ENCODE peak calls at places on chromosomes 1 and 21, in five cellular contexts. W is NCI-H774; X is GM06990; R is activated CD4-positive, alpha-beta T cell treated with anti-CD3 and anti-CD28 coated beads for 24 hours; F is AG04450. A is an unnamed sample.

GRCh38 chr1:205127646-205128045 is 5.9 kb upstream of the RBBP5 start:
- DNase-seq in F (no peak), X (no peak), R (no peak), W (no peak), A (no peak)

GRCh38 chr1:107536266-107536665 is 395.4 kb downstream of the NTNG1 start:
- DNase-seq in W (no peak), R (no peak), X (no peak), F (no peak), A (no peak)

GRCh38 chr1:204858381-204858821 is 12.3 kb upstream of the NFASC start:
- DNase-seq in X (no peak), R (no peak), W (no peak), F (no peak), A (no peak)

GRCh38 chr1:164617607-164618564 is 58.9 kb downstream of the PBX1 start:
- DNase-seq in X (no peak), R (no peak), W (no peak), F (no peak), A (no peak)

GRCh38 chr1:18155881-18156385 is 48.3 kb downstream of the IGSF21 start:
- DNase-seq in R (no peak), X (no peak), W (peak), F (no peak), A (peak)

GRCh38 chr1:216818284-216818683 is 95.1 kb upstream of the ESRRG start:
- DNase-seq in F (no peak), W (no peak), R (no peak), X (no peak), A (no peak)

GRCh38 chr1:26574690-26575349 is 45.3 kb downstream of the RPS6KA1 start:
- DNase-seq in X (no peak), W (no peak), R (no peak), F (no peak), A (no peak)

GRCh38 chr1:44848456-44849181 is 5.6 kb upstream of the PTCH2 start:
- DNase-seq in W (no peak), X (no peak), R (no peak), F (no peak), A (no peak)

GRCh38 chr1:111399792-111400610 is 27.5 kb downstream of the OVGP1 start:
- DNase-seq in X (no peak), F (no peak), R (peak), W (peak), A (no peak)

GRCh38 chr1:25583519-25584370 is 32.8 kb upstream of the MAN1C1 start:
- DNase-seq in X (no peak), W (no peak), R (no peak), F (no peak), A (no peak)

GRCh38 chr1:234231061-234231892 is 142.0 kb upstream of the COA6 start:
- DNase-seq in F (no peak), X (no peak), W (no peak), R (no peak), A (no peak)

GRCh38 chr1:10082785-10083479 is 50.2 kb downstream of the UBE4B start:
- DNase-seq in W (no peak), R (no peak), F (no peak), X (no peak), A (no peak)

GRCh38 chr1:37308571-37308960 is 165.8 kb upstream of the ZC3H12A start:
- DNase-seq in W (no peak), R (no peak), F (no peak), X (no peak), A (no peak)

GRCh38 chr1:234709473-234710279 is 99.7 kb upstream of the IRF2BP2 start:
- DNase-seq in X (no peak), W (peak), R (no peak), F (no peak), A (no peak)

GRCh38 chr1:168360151-168360550 is 79.5 kb downstream of the TBX19 start:
- DNase-seq in W (no peak), R (no peak), F (no peak), X (no peak), A (no peak)

GRCh38 chr1:242605521-242605920 is 81.0 kb upstream of the PLD5 start:
- DNase-seq in X (no peak), R (no peak), W (no peak), F (no peak), A (no peak)

GRCh38 chr1:59214764-59215208 is 82.1 kb upstream of the FGGY start:
- DNase-seq in W (peak), F (peak), R (no peak), X (no peak), A (no peak)

GRCh38 chr21:32336711-32337110 is 38.1 kb downstream of the MRAP start:
- DNase-seq in R (no peak), F (no peak), X (no peak), W (no peak), A (no peak)

GRCh38 chr1:227886503-227886961 is 61.2 kb downstream of the WNT9A start:
- DNase-seq in F (no peak), R (no peak), W (no peak), X (no peak), A (no peak)

GRCh38 chr1:184035719-184036516 is 1.6 kb downstream of the COLGALT2 start:
- DNase-seq in X (no peak), R (no peak), F (no peak), W (no peak), A (no peak)

GRCh38 chr21:32173106-32173755 is 105.6 kb downstream of the MIS18A start:
- DNase-seq in F (no peak), R (no peak), X (no peak), W (no peak), A (no peak)

GRCh38 chr1:110672001-110672752 is 2.6 kb downstream of the KCNA3 start:
- DNase-seq in W (no peak), F (no peak), R (peak), X (peak), A (peak)

GRCh38 chr1:68254667-68255226 is 22.4 kb upstream of the WLS start:
- DNase-seq in X (no peak), F (no peak), R (no peak), W (no peak), A (no peak)

GRCh38 chr1:228457017-228457395 is 30.2 kb upstream of the RNF187 start:
- DNase-seq in X (no peak), F (no peak), W (no peak), R (no peak), A (no peak)

GRCh38 chr1:185050823-185051451 is 5.6 kb downstream of the RNF2 start:
- DNase-seq in R (no peak), W (no peak), X (no peak), F (no peak), A (no peak)

GRCh38 chr1:208541225-208541855 is 297.2 kb upstream of the PLXNA2 start:
- DNase-seq in W (no peak), F (no peak), R (no peak), X (no peak), A (peak)